ENCODE peak calls at places on chromosomes 7 and 10, in six cellular contexts. L is H1, M is neuronal stem cell, E is mesendoderm, R is IMR-90, Y is trophoblast cell. Q is an unnamed sample.

GRCh38 chr10:98919899-98920298 is 315.8 kb downstream of the HPSE2 start:
- DNase-seq in E (no peak), L (no peak), R (peak), Y (no peak), M (no peak), Q (no peak)

GRCh38 chr7:44969701-44970494 is 8.9 kb downstream of the MYO1G start:
- DNase-seq in E (no peak), M (no peak), R (no peak), Y (no peak), L (no peak), Q (peak)

GRCh38 chr10:97020452-97021400 is 165.0 kb downstream of the SLIT1 start:
- DNase-seq in R (no peak), E (no peak), Y (no peak), L (no peak), M (peak), Q (no peak)

GRCh38 chr10:5283305-5284158 is 81.2 kb upstream of the UCN3 start:
- DNase-seq in L (peak), R (peak), M (peak), Y (peak), E (peak), Q (peak)

GRCh38 chr10:118592675-118593330 is 2.6 kb downstream of the PRLHR start:
- DNase-seq in R (no peak), L (no peak), Y (no peak), E (no peak), M (no peak), Q (no peak)

GRCh38 chr10:58631715-58632114 is 119.0 kb downstream of the BICC1 start:
- DNase-seq in M (no peak), E (peak), L (no peak), Y (no peak), R (no peak), Q (no peak)

GRCh38 chr10:5818894-5819293 is 5.7 kb upstream of the GDI2 start:
- DNase-seq in R (no peak), E (no peak), Y (no peak), L (no peak), M (no peak), Q (no peak)

GRCh38 chr7:16071246-16071857 is 350.0 kb downstream of the CRPPA start:
- DNase-seq in M (peak), Y (peak), L (no peak), R (peak), E (peak), Q (no peak)

GRCh38 chr10:14873090-14873760 is 5.4 kb upstream of the SUV39H2 start:
- DNase-seq in R (peak), L (no peak), M (no peak), E (no peak), Y (no peak), Q (no peak)

GRCh38 chr7:93011351-93012294 is 106.2 kb downstream of the SAMD9 start:
- DNase-seq in L (no peak), E (no peak), M (no peak), Y (peak), R (peak), Q (no peak)

GRCh38 chr10:81179805-81180452 is 642.2 kb downstream of the SH2D4B start:
- DNase-seq in Y (peak), E (peak), L (no peak), R (peak), M (peak), Q (peak)

GRCh38 chr10:97849491-97850402 is at the start of gene GOLGA7B:
- DNase-seq in E (peak), R (peak), M (peak), L (peak), Y (peak), Q (peak)

GRCh38 chr7:101814996-101815825 is 2.2 kb upstream of the CUX1 start:
- DNase-seq in L (peak), Y (peak), R (peak), E (no peak), M (no peak), Q (peak)

DNA sequence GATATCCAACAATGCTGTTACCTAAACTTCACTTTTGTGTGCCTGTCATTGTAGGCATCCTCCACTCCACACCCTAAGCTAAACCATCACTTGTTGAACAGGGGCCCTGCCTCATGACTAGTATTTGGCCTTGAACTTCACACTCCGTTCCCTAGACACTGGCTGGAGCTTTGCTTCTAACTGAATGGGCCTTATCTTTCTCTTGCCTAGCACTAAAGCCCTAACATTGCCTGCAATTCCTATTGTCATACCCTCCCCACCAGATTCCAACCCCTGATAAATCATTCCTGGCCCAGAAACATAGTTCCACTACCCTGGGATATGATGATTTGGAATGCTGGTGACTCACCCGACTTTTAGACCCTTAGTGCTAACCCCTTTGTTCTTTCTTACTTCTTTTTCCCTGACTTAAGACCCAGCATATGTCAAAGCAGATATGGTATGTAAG is 24.2 kb upstream of the ITGB8 start:
- DNase-seq in L (no peak), R (no peak), Y (peak), M (peak), E (peak), Q (peak)
- H3K18ac ChIP-seq in L (no peak), R (peak), Y (no peak), M (no peak), E (peak), Q (peak)

DNA sequence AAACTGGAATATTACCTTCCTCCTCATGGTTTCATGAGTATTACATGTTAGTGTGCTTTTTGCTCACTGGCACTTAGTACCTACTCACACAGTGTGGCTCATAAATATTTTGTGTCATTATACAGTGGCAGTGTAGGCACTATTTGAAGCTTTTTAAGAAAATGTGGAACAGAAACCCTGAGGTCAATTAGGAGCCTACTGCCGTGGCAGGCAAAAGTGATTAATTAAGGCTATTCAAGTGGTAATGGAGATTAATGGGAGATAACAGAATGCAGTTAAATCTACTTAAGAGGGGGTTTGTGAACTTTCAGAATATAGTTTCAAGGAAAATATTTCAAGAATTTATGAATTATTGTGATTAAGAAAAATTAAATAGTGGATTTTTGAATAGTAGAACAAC is 277.6 kb downstream of the HGF start:
- DNase-seq in Y (no peak), E (no peak), L (no peak), R (no peak), M (no peak), Q (no peak)
- H3K18ac ChIP-seq in Y (no peak), E (no peak), L (no peak), R (no peak), M (no peak), Q (no peak)

DNA sequence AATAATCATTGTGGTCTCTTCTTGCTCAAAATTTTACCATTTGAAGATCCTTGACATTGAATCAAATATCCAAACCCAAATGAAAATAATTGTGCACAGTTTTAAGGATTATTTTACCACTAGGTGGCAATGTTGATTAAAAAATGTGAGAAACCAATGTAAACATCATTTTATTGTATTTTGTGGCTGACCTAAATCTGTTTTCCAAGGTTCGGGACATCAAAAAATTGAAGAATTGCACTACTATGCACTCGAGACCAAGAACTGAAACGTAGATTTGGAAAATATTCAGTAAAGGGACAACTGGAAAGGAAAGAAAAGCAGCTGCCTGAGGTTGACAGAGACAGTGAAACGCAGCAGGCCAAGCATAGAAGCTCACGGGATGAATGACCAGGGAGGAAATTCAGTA is 259.3 kb downstream of the SNX13 start:
- DNase-seq in E (no peak), M (no peak), R (peak), Y (peak), L (no peak), Q (no peak)
- H3K18ac ChIP-seq in E (no peak), M (peak), R (no peak), Y (peak), L (no peak), Q (no peak)

DNA sequence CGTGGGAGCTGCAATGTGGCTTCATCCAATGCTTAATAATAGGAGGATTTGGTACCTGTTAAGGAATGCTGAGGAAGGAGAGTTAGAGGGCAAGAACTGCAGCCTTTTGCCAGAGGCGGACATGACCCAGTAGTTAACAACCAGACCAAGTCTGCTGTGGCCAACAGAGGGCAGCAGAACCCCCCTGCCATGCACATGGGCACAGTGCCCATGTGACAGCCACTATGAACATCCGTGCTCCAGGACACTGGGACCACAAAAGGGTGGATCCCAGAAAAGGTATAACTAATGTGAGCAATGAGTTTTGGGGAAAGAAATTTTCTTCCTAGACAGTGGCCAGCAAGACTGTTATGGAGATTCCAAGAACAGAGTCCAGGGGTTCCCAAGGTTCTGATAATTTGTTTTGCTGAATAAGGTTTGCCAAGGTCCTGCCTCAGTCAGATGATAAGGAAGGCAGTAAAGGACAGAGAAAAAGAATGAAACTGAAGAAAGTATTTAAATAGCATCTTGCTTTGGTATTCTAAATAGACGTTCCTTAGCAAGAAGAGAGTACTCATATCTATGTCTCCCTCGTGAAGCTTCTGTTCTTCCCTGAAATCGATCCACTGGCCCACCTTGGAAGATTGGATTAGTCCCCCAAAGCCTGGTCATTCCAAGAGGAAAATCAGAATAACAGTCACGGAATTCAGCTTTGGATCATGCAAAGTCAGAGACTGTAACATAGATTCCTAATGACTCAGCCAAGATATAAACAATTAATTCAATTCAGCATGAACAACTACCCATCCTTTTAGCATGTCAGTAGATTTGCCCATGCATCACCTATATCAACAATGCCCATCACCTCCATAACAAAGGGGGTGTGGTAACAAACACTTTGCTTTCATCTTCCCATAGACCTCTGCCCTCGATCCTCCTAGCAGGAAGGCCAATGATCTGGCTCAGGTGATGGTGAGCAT is 56.0 kb downstream of the LGI1 start:
- DNase-seq in E (peak), R (peak), Y (peak), M (no peak), L (peak), Q (peak)
- H3K18ac ChIP-seq in E (no peak), R (peak), Y (no peak), M (no peak), L (no peak), Q (no peak)

Q was measured in H9.